ENCODE peak calls at places on chromosomes 5 and 9, in four cellular contexts. T, W, G and J are unnamed samples.

GRCh38 chr5:93304851-93305250 is 276.2 kb downstream of the NR2F1-AS1 start:
- DNase-seq in T (no peak), W (no peak), G (no peak), J (no peak)

GRCh38 chr5:37918420-37918819 is 78.6 kb upstream of the GDNF start:
- DNase-seq in G (no peak), T (no peak), W (no peak), J (peak)

GRCh38 chr5:130529716-130530485 is 625.6 kb downstream of the CHSY3 start:
- DNase-seq in T (no peak), W (no peak), G (no peak), J (no peak)

GRCh38 chr5:96703985-96704384 is 41.8 kb downstream of the CAST start:
- DNase-seq in T (no peak), G (no peak), W (no peak), J (peak)

GRCh38 chr5:50963647-50964584 is 297.5 kb downstream of the PARP8 start:
- DNase-seq in W (no peak), G (no peak), T (no peak), J (no peak)

GRCh38 chr5:178286226-178287090 is 53.9 kb upstream of the PHYKPL start:
- DNase-seq in T (no peak), W (no peak), G (no peak), J (no peak)

GRCh38 chr5:153480401-153480800 is 10.1 kb upstream of the GRIA1 start:
- DNase-seq in W (no peak), G (no peak), T (peak), J (peak)

GRCh38 chr9:99092643-99093491 is 12.0 kb upstream of the TGFBR1 start:
- DNase-seq in W (no peak), G (peak), T (no peak), J (no peak)

GRCh38 chr5:17388717-17389116 is 109.3 kb upstream of the TAF11L2 start:
- DNase-seq in W (no peak), T (no peak), G (no peak), J (no peak)

GRCh38 chr5:155343468-155343867 is 329.9 kb downstream of the KIF4B start:
- DNase-seq in T (no peak), G (no peak), W (no peak), J (no peak)

GRCh38 chr9:100589582-100589981 is 11.7 kb downstream of the CAVIN4 start:
- DNase-seq in W (peak), T (no peak), G (no peak), J (peak)

GRCh38 chr5:10705736-10706135 is 55.3 kb downstream of the DAP start:
- DNase-seq in W (no peak), G (no peak), T (no peak), J (peak)

GRCh38 chr9:129033216-129033615 is 3.2 kb upstream of the MIGA2 start:
- DNase-seq in W (no peak), T (no peak), G (peak), J (no peak)

GRCh38 chr5:177023247-177023703 is 779 bp downstream of the ZNF346 start:
- DNase-seq in G (peak), T (no peak), W (peak), J (peak)

GRCh38 chr9:121944741-121945191 is 148.3 kb downstream of the TTLL11 start:
- DNase-seq in W (no peak), T (no peak), G (no peak), J (peak)

GRCh38 chr5:134638760-134639201 is 6.2 kb upstream of the SAR1B start:
- DNase-seq in W (no peak), T (no peak), G (no peak), J (no peak)

GRCh38 chr5:170206958-170207357 is 25.8 kb upstream of the C5orf58 start:
- DNase-seq in G (no peak), T (no peak), W (no peak), J (no peak)

GRCh38 chr9:128936171-128936865 is 11.1 kb downstream of the DOLK start:
- DNase-seq in G (no peak), W (no peak), T (no peak), J (no peak)

GRCh38 chr5:173984218-173984617 is 4.8 kb upstream of the C5orf47 start:
- DNase-seq in G (peak), W (peak), T (no peak), J (peak)

GRCh38 chr9:69916950-69917349 is 96.3 kb downstream of the CFAP95 start:
- DNase-seq in T (no peak), W (peak), G (no peak), J (peak)

GRCh38 chr5:68194405-68194804 is 21.2 kb upstream of the PIK3R1 start:
- DNase-seq in G (no peak), W (no peak), T (no peak), J (no peak)

GRCh38 chr5:68196876-68197275 is 18.7 kb upstream of the PIK3R1 start:
- DNase-seq in G (no peak), T (peak), W (no peak), J (no peak)

GRCh38 chr5:68195137-68195536 is 20.4 kb upstream of the PIK3R1 start:
- DNase-seq in G (no peak), W (no peak), T (no peak), J (no peak)

GRCh38 chr5:68192679-68193060 is 22.9 kb upstream of the PIK3R1 start:
- DNase-seq in T (no peak), G (no peak), W (no peak), J (no peak)

DNA sequence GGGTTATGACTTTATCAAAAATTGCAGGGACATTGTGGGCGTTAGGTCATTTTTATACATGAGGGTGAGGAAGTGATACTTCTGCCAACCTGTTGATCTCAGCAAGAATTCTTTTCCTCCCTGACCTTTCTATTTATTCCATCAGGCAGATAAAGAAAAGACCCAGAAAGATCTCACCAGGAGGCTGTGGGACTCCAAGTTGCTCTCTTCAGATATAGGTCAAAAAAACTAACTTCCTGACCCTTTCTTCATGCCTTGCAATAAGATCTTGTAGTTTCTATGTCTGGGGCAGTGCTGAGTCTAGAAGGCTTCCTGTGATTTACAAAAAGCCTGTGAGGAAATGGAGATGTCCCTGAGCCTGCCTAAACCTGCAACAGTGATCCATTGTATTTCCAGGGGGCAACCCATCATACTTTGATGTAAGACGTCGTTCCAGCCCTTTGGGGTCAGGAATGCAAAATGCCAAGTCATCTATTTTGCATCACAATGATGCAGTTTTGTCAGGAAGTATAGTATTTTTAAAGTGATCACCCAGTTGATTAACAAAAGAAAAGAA is 22.0 kb upstream of the PIK3R1 start:
- DNase-seq in W (peak), T (no peak), G (no peak), J (no peak)
- TF ChIP-seq FOS in W (no peak), T (no peak), G (no peak), J (no peak)

DNA sequence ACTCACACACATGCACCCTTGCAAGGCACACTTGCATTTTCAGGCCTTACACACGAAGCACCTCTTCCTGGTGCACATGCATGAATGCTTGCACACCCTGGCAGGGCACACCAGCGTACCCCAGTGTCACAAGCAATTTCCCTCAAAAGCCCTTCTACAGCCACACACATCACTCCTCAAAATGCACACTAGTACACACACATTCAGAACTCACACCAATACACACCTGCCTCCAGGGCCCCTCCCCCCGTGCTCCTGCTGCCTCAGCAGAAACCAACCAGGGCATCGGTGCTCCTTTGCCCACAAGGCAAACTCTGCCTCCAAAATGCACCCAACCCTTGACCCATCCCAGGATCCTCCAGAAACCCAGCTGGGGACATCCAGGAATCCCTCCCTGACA is 1.2 kb downstream of the CAMK2A start:
- DNase-seq in G (no peak), T (no peak), W (no peak), J (no peak)
- TF ChIP-seq FOS in G (no peak), T (no peak), W (no peak), J (no peak)

DNA sequence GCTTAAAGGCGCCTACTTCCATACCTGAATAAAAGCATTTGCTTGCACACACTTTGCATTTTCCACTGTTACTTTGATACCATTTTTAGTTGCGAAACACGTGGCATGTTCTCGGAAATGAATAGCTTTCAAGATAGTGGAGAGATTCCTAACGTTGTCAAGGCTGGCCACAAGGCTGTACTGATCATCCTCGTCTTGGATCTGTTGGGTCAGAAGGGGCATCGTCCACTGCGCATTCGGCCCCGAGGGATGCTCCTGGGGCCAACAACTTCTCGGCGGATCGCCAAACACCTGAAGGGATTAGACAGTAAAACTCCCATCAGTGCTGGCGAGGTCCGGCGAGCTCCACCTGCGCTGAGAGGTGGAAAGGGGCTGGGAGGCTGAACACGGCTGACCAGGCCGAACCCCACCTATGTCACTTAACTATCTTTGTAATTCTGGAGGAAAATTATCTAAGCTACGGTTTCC is 599 bp downstream of the RAD1 start:
- DNase-seq in W (no peak), G (peak), T (no peak), J (peak)
- TF ChIP-seq FOS in W (no peak), G (no peak), T (no peak), J (no peak)

GRCh38 chr5:172096184-172096941 is 89.9 kb upstream of the FBXW11 start:
- DNase-seq in W (no peak), G (no peak), T (no peak), J (no peak)
- TF ChIP-seq FOS in W (no peak), G (no peak), T (no peak), J (no peak)

GRCh38 chr5:98578438-98578837 is 195.0 kb upstream of the RGMB start:
- DNase-seq in W (no peak), T (no peak), G (no peak), J (no peak)

GRCh38 chr5:98586581-98586980 is 186.9 kb upstream of the RGMB start:
- DNase-seq in G (no peak), W (no peak), T (no peak), J (no peak)

GRCh38 chr5:98583572-98583971 is 189.9 kb upstream of the RGMB start:
- DNase-seq in W (no peak), T (no peak), G (no peak), J (no peak)

GRCh38 chr5:98585661-98586310 is 187.7 kb upstream of the RGMB start:
- DNase-seq in W (no peak), T (no peak), G (no peak), J (peak)

GRCh38 chr5:98581416-98581999 is 192.0 kb upstream of the RGMB start:
- DNase-seq in T (no peak), W (no peak), G (no peak), J (peak)
- TF ChIP-seq FOS in T (no peak), W (no peak), G (no peak), J (no peak)

GRCh38 chr9:89080193-89080592 is 88.9 kb downstream of the S1PR3 start:
- DNase-seq in T (no peak), G (no peak), W (no peak), J (peak)
- TF ChIP-seq FOS in T (no peak), G (no peak), W (no peak), J (no peak)

GRCh38 chr9:16718952-16719351 is 151.5 kb downstream of the BNC2 start:
- DNase-seq in W (no peak), G (no peak), T (no peak), J (peak)

GRCh38 chr9:16716631-16717030 is 153.8 kb downstream of the BNC2 start:
- DNase-seq in G (no peak), T (no peak), W (no peak), J (no peak)

GRCh38 chr9:16720386-16720785 is 150.1 kb downstream of the BNC2 start:
- DNase-seq in G (no peak), T (no peak), W (peak), J (no peak)

GRCh38 chr9:16719921-16720320 is 150.5 kb downstream of the BNC2 start:
- DNase-seq in T (no peak), W (no peak), G (no peak), J (no peak)

DNA sequence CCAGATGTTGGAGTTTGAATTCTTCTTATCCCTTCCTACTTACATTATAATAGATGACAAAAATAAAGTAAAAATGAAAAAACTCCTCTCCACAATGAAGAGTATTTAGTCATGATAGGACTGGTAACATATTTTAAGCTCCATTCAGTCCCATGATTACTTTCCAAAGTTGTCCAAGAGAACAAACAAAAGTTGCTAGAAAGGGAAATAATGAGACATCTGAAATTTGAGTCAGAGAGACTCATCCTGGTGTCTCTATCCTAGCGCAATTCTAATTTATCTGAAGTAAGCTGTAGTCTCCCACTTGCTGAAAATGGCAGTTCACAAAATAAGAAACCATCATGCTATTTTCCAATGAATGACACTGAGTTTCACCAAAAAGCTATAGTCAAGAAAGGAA is 152.2 kb downstream of the BNC2 start:
- DNase-seq in G (no peak), W (no peak), T (no peak), J (peak)
- TF ChIP-seq FOS in G (no peak), W (no peak), T (no peak), J (no peak)

DNA sequence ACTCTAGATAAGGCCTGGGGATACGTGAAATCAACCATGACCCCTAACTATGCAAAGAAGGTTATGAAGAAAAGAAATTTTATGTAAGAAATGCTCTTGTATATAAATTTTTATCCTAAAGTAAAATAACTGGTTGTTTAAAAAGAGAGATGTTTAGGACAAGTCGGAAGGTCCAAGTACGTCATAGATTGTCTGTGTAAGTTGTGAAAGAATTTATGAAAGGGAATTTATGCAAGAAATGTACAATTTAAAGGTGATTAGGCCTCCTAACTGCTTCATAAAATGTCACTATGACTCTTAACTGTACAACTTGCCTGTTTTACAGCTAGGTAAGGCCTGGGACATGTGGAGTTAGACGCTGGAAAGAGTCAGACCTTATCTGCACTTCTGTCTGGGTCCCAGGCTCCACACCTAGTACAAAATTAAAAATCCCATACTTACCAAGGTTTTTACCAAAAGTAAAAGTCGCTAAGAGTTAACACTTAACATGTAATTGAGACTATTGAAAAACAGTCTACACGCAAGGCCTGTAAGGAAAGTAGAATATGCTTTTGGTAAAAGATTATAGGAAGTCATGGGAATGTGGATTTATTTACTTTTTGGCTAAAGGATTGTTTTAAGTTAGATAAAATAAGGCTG is 77.4 kb downstream of the KIAA0825 start:
- DNase-seq in T (no peak), G (no peak), W (no peak), J (no peak)
- TF ChIP-seq FOS in T (no peak), G (no peak), W (no peak), J (no peak)